ENCODE peak calls at places on chromosomes 13 and 19, in five cellular contexts. P is SK-N-SH, L is K562, D is IMR-90, Z is neural progenitor cell. W is an unnamed sample.
A peak's percentile ranks its signal among the peaks of the same experiment; 100 is the strongest.

GRCh38 chr19:21474671-21475181 is 30.7 kb upstream of the ZNF429 start:
- DNase-seq in L (no peak), D (peak; percentile 31), Z (peak; percentile 82), P (peak; percentile 90), W (peak; percentile 98)

GRCh38 chr13:21043898-21044297 is 17.5 kb downstream of the LATS2 start:
- DNase-seq in P (no peak), L (no peak), Z (no peak), D (peak; percentile 96), W (no peak)

GRCh38 chr19:55178781-55179569 is 1.1 kb downstream of the SYT5 start:
- DNase-seq in L (peak; percentile 85), Z (peak; percentile 97), P (peak; percentile 97), D (peak; percentile 77), W (peak; percentile 93)

GRCh38 chr19:49335784-49336481 is 727 bp downstream of the CD37 start:
- DNase-seq in L (no peak), P (no peak), D (no peak), Z (no peak), W (peak; percentile 11)

GRCh38 chr19:39448271-39448670 is 2.9 kb downstream of the SUPT5H start:
- DNase-seq in L (no peak), P (no peak), D (peak; percentile 51), Z (no peak), W (no peak)

GRCh38 chr13:99834246-99834645 is 137.3 kb downstream of the ZIC5 start:
- DNase-seq in L (no peak), Z (no peak), P (no peak), D (no peak), W (no peak)

GRCh38 chr19:5609881-5610280 is 12.7 kb downstream of the SAFB2 start:
- DNase-seq in L (no peak), P (no peak), D (no peak), Z (no peak), W (no peak)

GRCh38 chr19:18399008-18399407 is 1.6 kb upstream of the LRRC25 start:
- DNase-seq in Z (no peak), D (peak; percentile 87), L (no peak), P (no peak), W (no peak)

GRCh38 chr19:13804830-13805683 is 9.8 kb downstream of the ZSWIM4 start:
- DNase-seq in P (peak; percentile 72), L (peak; percentile 35), Z (peak; percentile 76), D (no peak), W (peak; percentile 91)

GRCh38 chr13:79810671-79811070 is 329.7 kb downstream of the NDFIP2 start:
- DNase-seq in L (no peak), D (peak; percentile 58), P (no peak), Z (peak; percentile 29), W (no peak)

GRCh38 chr19:45468159-45468651 is 409 bp downstream of the FOSB start:
- DNase-seq in L (peak; percentile 32), D (no peak), Z (peak; percentile 68), P (no peak), W (peak; percentile 73)

GRCh38 chr19:54573330-54573872 is at the start of gene LILRA2:
- DNase-seq in Z (no peak), P (no peak), D (no peak), L (no peak), W (no peak)

DNA sequence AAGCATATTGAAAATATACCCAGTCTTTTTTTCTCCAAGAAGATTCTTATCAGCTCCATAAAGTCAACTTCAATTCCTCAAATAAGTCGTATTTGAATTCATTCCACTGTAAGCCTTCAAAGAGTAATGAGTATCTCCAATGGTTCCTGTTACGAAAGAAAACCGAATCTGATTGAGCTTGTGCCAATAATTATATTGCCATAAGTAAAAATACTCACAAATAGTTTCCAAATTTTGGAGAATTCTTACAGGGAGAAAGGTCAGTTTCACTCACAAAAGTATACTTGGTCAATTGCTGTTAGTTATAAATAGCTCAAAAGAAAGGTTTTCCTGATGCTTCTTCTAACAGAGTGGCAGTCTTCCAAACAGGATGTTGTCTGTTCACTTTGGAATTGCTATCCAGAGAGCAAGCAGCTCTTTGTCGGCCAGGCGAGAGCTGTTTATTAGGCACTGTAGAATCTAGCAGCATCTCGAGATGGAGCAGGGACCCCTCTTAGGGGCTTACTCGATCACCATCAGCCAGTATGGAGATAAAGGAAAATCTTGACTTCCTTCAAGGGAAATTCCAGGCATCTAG is 13.5 kb downstream of the ERICH4 start:
- DNase-seq in D (peak; percentile 56), L (no peak), Z (no peak), P (no peak), W (no peak)
- H3K9ac ChIP-seq in D (no peak overlapping the region), L (no peak overlapping the region), Z (no peak overlapping the region), P (no peak overlapping the region), W (no peak overlapping the region)

GRCh38 chr19:35712910-35713845 is 4.6 kb upstream of the KMT2B start:
- DNase-seq in D (no peak), Z (no peak), P (no peak), L (peak; percentile 37), W (no peak)
- TF ChIP-seq CTCF in D (no peak), Z (no peak), P (no peak), L (no peak), W (no peak)

GRCh38 chr13:54301085-54301484 is 1272.5 kb downstream of the OLFM4 start:
- DNase-seq in L (no peak), Z (peak; percentile 10), P (no peak), D (no peak), W (no peak)

GRCh38 chr13:54305377-54305776 is 1276.8 kb downstream of the OLFM4 start:
- DNase-seq in P (no peak), D (no peak), L (no peak), Z (no peak), W (peak; percentile 65)
- H3K36me3 ChIP-seq in P (no peaks in the 10 kb centered on the region), D (no peaks in the 10 kb centered on the region), L (no peaks in the 10 kb centered on the region), Z (no peaks in the 10 kb centered on the region), W (peaks cover 36% of the 10 kb centered on the region)

DNA sequence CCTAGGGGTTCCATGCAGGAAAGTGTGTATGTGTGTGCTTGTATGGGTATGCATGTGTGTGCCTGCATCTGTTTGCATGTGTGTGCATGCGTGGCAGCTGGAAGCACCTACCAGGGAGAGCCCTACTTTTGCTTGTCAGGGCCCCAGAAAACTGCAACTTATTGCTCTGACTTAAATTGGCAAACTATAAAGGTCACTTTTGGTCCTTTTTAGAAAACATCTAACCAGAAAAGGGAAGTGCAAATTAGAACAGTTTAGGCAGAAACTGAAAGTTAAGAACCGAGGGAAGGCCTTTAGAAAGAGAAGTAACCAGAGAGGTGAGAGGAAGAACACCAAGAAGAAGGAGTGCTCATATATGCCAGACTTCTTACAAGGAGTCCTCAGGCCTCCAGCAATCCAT is 32.5 kb downstream of the DLEU7 start:
- DNase-seq in Z (no peak), L (no peak), D (no peak), P (no peak), W (no peak)
- H3K9ac ChIP-seq in Z (no peak overlapping the region), L (no peak overlapping the region), D (no peak overlapping the region), P (no peak overlapping the region), W (no peak overlapping the region)

GRCh38 chr13:60944016-60944415 is 471.6 kb downstream of the PCDH20 start:
- DNase-seq in L (no peak), P (no peak), Z (no peak), D (no peak), W (no peak)

DNA sequence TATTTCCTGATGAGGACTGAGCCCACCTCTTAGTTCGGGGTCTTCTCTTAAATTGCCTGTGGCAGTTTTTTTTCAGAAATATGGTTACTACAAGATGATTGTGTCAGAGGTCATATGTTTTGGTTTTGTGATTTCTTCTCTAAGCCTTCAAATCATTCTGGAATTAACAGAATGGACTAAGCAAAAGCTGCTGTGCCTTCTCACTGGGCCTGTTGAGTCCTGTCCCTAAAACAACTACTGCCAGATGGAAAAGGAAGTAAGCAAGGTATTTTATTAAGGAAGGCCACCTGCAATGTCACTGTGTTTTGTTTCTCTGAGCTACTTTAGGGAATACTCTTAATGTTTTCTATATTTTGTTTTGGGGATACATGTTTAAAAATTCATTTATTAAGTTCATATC is 470.8 kb downstream of the PCDH20 start:
- DNase-seq in D (no peak), P (no peak), Z (no peak), L (no peak), W (no peak)
- TF ChIP-seq CTCF in D (no peak), P (no peak), Z (no peak), L (no peak), W (no peak)

GRCh38 chr13:111272117-111272516 is 48.3 kb upstream of the TEX29 start:
- DNase-seq in D (no peak), L (no peak), Z (no peak), P (no peak), W (no peak)

GRCh38 chr13:111271186-111271698 is 49.2 kb upstream of the TEX29 start:
- DNase-seq in P (no peak), D (no peak), Z (no peak), L (no peak), W (no peak)

GRCh38 chr13:111269508-111269907 is 50.9 kb upstream of the TEX29 start:
- DNase-seq in Z (no peak), D (no peak), L (no peak), P (no peak), W (peak; percentile 59)

GRCh38 chr13:111270126-111270525 is 50.3 kb upstream of the TEX29 start:
- DNase-seq in L (no peak), D (no peak), P (no peak), Z (no peak), W (no peak)

DNA sequence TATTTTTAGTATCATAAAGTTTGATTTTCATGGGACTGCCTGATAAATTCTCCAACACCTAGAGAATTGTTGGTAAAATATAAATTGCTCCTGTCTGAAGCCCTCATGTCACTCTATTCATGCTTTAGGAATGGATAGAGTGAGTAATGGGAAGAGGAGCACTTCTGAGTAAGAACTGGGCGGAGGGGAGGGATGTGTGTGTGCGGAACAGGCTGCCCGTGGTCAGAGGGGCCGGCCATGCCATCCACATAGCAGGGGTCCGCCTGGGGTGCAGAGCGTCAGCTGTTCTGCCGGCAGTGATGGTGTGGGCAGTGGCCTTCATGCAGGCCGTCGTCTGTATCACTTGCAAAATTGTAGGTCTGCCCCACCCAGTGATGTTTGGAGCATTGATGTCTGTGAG is 49.7 kb upstream of the TEX29 start:
- DNase-seq in L (no peak), D (peak; percentile 55), P (no peak), Z (no peak), W (no peak)
- H3K36me3 ChIP-seq in L (peaks cover 39% of the 10 kb centered on the region), D (peaks cover 32% of the 10 kb centered on the region), P (peaks cover 13% of the 10 kb centered on the region), Z (no peaks in the 10 kb centered on the region), W (peaks cover 53% of the 10 kb centered on the region)

GRCh38 chr13:113082198-113083021 is 23.2 kb upstream of the F7 start:
- DNase-seq in L (no peak), D (no peak), P (no peak), Z (no peak), W (no peak)
- H3K9ac ChIP-seq in L (no peak overlapping the region), D (no peak overlapping the region), P (no peak overlapping the region), Z (no peak overlapping the region), W (no peak overlapping the region)